ENCODE peak calls at places on chromosomes 5 and 9, in six cellular contexts. Q is WTC11, T is GM10248, E is suprapubic skin, L is chondrocyte, X is GM13976. P is an unnamed sample.

GRCh38 chr5:170791325-170791954 is 7.9 kb downstream of the GABRP start:
- DNase-seq in E (no peak), X (peak; percentile 46), L (no peak), Q (peak; percentile 84), T (peak; percentile 52), P (peak; percentile 90)

GRCh38 chr9:84170521-84171141 is 169.9 kb downstream of the SLC28A3 start:
- DNase-seq in L (peak; percentile 93), X (no peak), E (peak; percentile 69), T (no peak), Q (peak; percentile 22), P (peak; percentile 91)

GRCh38 chr5:168607946-168608345 is 28.8 kb upstream of the PANK3 start:
- DNase-seq in L (no peak), T (no peak), X (no peak), E (no peak), Q (no peak), P (no peak)

GRCh38 chr9:8365466-8366160 is 566.0 kb upstream of the DMAC1 start:
- DNase-seq in L (no peak), E (no peak), T (no peak), X (no peak), Q (no peak), P (no peak)

GRCh38 chr9:37903581-37903830 is 421 bp downstream of the SLC25A51 start:
- DNase-seq in T (no peak), L (no peak), X (no peak), E (peak; percentile 78), Q (peak; percentile 63), P (peak; percentile 87)

GRCh38 chr9:107190031-107190935 is 92.8 kb upstream of the RAD23B start:
- DNase-seq in E (no peak), Q (no peak), L (no peak), X (no peak), T (no peak), P (no peak)

GRCh38 chr9:123326662-123327093 is 29.3 kb upstream of the CRB2 start:
- DNase-seq in E (no peak), Q (no peak), L (no peak), T (peak; percentile 83), X (peak; percentile 85), P (no peak)

GRCh38 chr5:75043736-75044264 is 8.6 kb downstream of the GCNT4 start:
- DNase-seq in Q (no peak), E (no peak), T (no peak), X (no peak), L (no peak), P (no peak)

GRCh38 chr9:111158375-111158774 is 120.1 kb upstream of the LPAR1 start:
- DNase-seq in Q (no peak), X (no peak), L (no peak), E (no peak), T (no peak), P (no peak)

GRCh38 chr5:15260347-15261278 is 239.4 kb upstream of the FBXL7 start:
- DNase-seq in X (no peak), T (no peak), Q (no peak), L (no peak), E (no peak), P (no peak)

GRCh38 chr9:98132806-98133631 is 14.0 kb upstream of the TRIM14 start:
- DNase-seq in X (peak; percentile 50), L (peak; percentile 43), Q (no peak), E (no peak), T (no peak), P (no peak)

GRCh38 chr9:137383453-137384115 is 39.4 kb downstream of the EXD3 start:
- DNase-seq in Q (peak; percentile 15), T (no peak), X (no peak), L (no peak), E (peak; percentile 57), P (no peak)

GRCh38 chr5:156474251-156474650 is 147.3 kb downstream of the SGCD start:
- DNase-seq in E (peak; percentile 60), L (no peak), X (no peak), T (no peak), Q (no peak), P (no peak)

GRCh38 chr5:179497636-179498365 is 52.6 kb upstream of the RUFY1 start:
- DNase-seq in E (no peak), L (no peak), X (no peak), Q (no peak), T (no peak), P (no peak)

GRCh38 chr5:1887400-1888360 is 5.0 kb upstream of the IRX4 start:
- DNase-seq in Q (no peak), T (no peak), X (no peak), E (no peak), L (peak; percentile 86), P (no peak)

GRCh38 chr9:32384364-32385134 is at the start of gene ACO1:
- DNase-seq in E (peak; percentile 91), T (peak; percentile 97), L (peak; percentile 96), Q (peak; percentile 92), X (peak; percentile 97), P (peak; percentile 95)

GRCh38 chr5:141753971-141754713 is 72.1 kb upstream of the ARAP3 start:
- DNase-seq in E (no peak), X (peak; percentile 73), T (peak; percentile 55), L (no peak), Q (peak; percentile 77), P (no peak)

GRCh38 chr5:71651554-71651953 is 64.4 kb downstream of the MCCC2 start:
- DNase-seq in X (peak; percentile 36), L (no peak), Q (no peak), T (no peak), E (no peak), P (no peak)

GRCh38 chr5:42995152-42995751 is 44.9 kb downstream of the ANXA2R start:
- DNase-seq in T (no peak), X (no peak), Q (no peak), E (no peak), L (no peak), P (no peak)

GRCh38 chr9:97441729-97442128 is 29.8 kb downstream of the TDRD7 start:
- DNase-seq in X (no peak), Q (no peak), E (no peak), L (no peak), T (no peak), P (no peak)

GRCh38 chr5:110956913-110957813 is 114.3 kb upstream of the TSLP start:
- DNase-seq in T (no peak), X (no peak), Q (no peak), L (no peak), E (no peak), P (no peak)

GRCh38 chr5:662751-663435 is 30.3 kb downstream of the TPPP start:
- DNase-seq in X (no peak), L (peak; percentile 71), Q (no peak), T (no peak), E (no peak), P (no peak)

GRCh38 chr5:8478308-8478707 is 609.4 kb downstream of the MTRR start:
- DNase-seq in L (no peak), Q (no peak), T (no peak), E (no peak), X (no peak), P (no peak)

GRCh38 chr5:148913985-148914421 is 87.6 kb downstream of the ADRB2 start:
- DNase-seq in L (no peak), E (no peak), T (no peak), Q (no peak), X (no peak), P (no peak)

GRCh38 chr5:161312882-161313281 is 233.6 kb downstream of the GABRB2 start:
- DNase-seq in E (no peak), L (no peak), T (no peak), X (no peak), Q (no peak), P (no peak)

GRCh38 chr5:72283358-72283757 is 36.7 kb downstream of the MRPS27 start:
- DNase-seq in Q (no peak), E (no peak), L (no peak), X (no peak), T (no peak), P (no peak)

DNA sequence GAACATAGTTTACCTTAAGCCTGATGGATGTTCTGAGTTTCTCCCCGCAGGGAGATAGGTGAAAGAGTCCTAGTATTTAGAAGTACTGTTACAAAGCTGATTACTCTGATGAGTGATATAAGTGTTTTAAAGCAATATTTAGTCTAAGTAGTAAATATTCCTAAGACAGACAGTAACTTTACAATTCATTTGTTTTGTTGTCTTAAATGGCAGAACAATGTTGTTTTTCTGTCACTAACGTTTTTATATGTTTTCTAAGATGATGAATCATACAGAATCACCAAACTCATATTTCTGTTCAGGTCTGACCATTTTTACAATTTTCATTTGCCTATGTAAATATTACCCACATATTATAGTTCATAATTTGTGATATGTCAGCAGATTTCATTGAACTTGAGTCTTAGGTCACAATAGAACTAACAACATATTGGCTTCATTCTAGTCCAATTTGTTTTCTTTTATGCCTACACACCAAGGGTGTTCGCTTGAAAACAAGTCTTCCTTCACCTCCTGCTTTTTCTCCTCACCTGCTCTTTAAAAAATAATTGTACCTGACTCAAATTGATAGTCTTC is 30.6 kb downstream of the MAP3K1 start:
- DNase-seq in X (no peak), L (no peak), E (no peak), T (no peak), Q (no peak), P (no peak)
- TF ChIP-seq CTCF in X (no peak), L (no peak), E (no peak), T (no peak), Q (no peak), P (no peak)

DNA sequence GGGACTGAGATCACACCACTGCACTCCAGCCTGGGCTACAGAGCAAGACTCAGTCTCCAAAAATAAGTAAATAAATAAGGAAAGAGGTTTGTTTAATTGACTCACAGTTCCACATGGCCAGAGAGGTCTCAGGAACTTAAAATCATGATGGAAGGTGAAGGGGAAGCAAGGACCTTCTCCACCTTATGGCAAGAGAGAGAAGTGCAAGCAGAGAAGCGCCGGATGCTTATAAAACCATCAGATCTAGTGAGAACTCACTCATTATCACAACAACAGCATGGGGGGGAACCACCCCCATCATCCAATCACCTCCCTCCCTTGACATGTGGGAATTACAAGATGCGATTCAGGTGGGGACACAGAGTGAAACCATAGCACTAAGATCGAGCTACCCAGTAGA is 22.8 kb upstream of the RGMB start:
- DNase-seq in T (no peak), E (no peak), X (no peak), L (no peak), Q (peak; percentile 52), P (no peak)
- TF ChIP-seq CTCF in T (no peak), E (peak; percentile 18), X (peak; percentile 28), L (peak; percentile 66), Q (peak; percentile 47), P (peak; percentile 33)

GRCh38 chr9:30524311-30524710 is 1860.1 kb upstream of the ACO1 start:
- DNase-seq in E (no peak), Q (no peak), X (no peak), L (no peak), T (no peak), P (no peak)

GRCh38 chr9:30519756-30520155 is 1864.7 kb upstream of the ACO1 start:
- DNase-seq in Q (no peak), X (no peak), T (no peak), E (no peak), L (no peak), P (no peak)

GRCh38 chr9:30522486-30522885 is 1862.0 kb upstream of the ACO1 start:
- DNase-seq in X (no peak), L (no peak), E (no peak), T (no peak), Q (no peak), P (no peak)
- TF ChIP-seq CTCF in X (no peak), L (no peak), E (no peak), T (no peak), Q (no peak), P (no peak)

DNA sequence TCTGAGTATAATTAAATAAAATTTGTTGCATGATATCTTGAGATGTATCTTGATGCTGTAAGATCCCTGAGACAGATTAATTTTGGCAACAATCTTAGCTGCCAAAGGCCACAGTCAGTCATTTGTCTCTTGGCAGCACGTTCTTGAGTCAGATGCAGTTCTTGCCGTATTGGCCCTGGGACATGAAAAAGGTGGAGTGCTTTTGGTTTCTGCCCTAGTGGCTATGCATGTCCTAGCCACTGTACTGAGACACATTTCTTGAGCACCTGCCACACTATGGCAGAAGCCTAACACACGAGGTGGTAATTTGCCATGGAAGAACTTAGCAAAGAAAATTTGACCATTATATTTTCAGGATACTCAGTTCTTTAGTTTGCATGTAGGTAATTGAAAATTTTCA is 45.0 kb upstream of the PHF2 start:
- DNase-seq in Q (no peak), T (no peak), E (peak; percentile 21), L (no peak), X (no peak), P (no peak)
- TF ChIP-seq CTCF in Q (no peak), T (no peak), E (peak; percentile 15), L (no peak), X (no peak), P (no peak)